ENCODE peak calls at places on chromosome 2, in five cellular contexts. I is GM23248, D is GM23338, N is OCI-LY7, B is HCT116. P is an unnamed sample. For H4K20me1, the result is how much of the 10 kb centered on the place peaks cover.

GRCh38 chr2:188292446-188293239 is 969 bp downstream of the GULP1 start:
- DNase-seq in I (peak), N (no peak), D (peak), B (peak), P (peak)

GRCh38 chr2:102736607-102737409 is 25.0 kb upstream of the TMEM182 start:
- DNase-seq in B (peak), I (peak), D (peak), N (peak), P (peak)

GRCh38 chr2:169946092-169946491 is 118.8 kb downstream of the UBR3 start:
- DNase-seq in B (no peak), N (no peak), I (no peak), D (no peak), P (no peak)

GRCh38 chr2:39937621-39938020 is 158.6 kb upstream of the THUMPD2 start:
- DNase-seq in I (no peak), N (no peak), D (no peak), B (no peak), P (no peak)

GRCh38 chr2:263774-264492 is at the start of gene SH3YL1:
- DNase-seq in B (peak), N (no peak), D (peak), I (peak), P (peak)

GRCh38 chr2:47771211-47771610 is 11.7 kb upstream of the MSH6 start:
- DNase-seq in N (peak), D (no peak), I (peak), B (peak), P (no peak)

GRCh38 chr2:96538487-96539214 is 2.1 kb downstream of the ARID5A start:
- DNase-seq in B (no peak), I (peak), D (peak), N (no peak), P (peak)

GRCh38 chr2:199985625-199986207 is 30.3 kb downstream of the MAIP1 start:
- DNase-seq in N (peak), I (peak), D (peak), B (peak), P (peak)

GRCh38 chr2:176931588-176932563 is 280.7 kb upstream of the HNRNPA3 start:
- DNase-seq in D (no peak), B (peak), N (no peak), I (peak), P (no peak)

GRCh38 chr2:163401481-163401880 is 334.3 kb downstream of the FIGN start:
- DNase-seq in B (no peak), I (peak), N (no peak), D (no peak), P (no peak)

GRCh38 chr2:118223487-118224136 is 135.3 kb downstream of the INSIG2 start:
- DNase-seq in B (no peak), N (peak), I (peak), D (peak), P (peak)

GRCh38 chr2:233837694-233838229 is 16.6 kb downstream of the HJURP start:
- DNase-seq in I (no peak), N (no peak), D (no peak), B (no peak), P (no peak)

GRCh38 chr2:239394346-239394945 is 6.4 kb downstream of the HDAC4 start:
- DNase-seq in B (no peak), D (no peak), I (no peak), N (no peak), P (no peak)

GRCh38 chr2:239936838-239937581 is 88.1 kb downstream of the NDUFA10 start:
- DNase-seq in B (no peak), N (no peak), D (no peak), I (no peak), P (no peak)

GRCh38 chr2:12006841-12007240 is 260.4 kb downstream of the LPIN1 start:
- DNase-seq in B (no peak), N (no peak), D (peak), I (no peak), P (peak)

GRCh38 chr2:138601438-138602165 is 100.0 kb downstream of the SPOPL start:
- DNase-seq in D (no peak), I (no peak), N (no peak), B (no peak), P (no peak)

GRCh38 chr2:157176602-157177001 is 80.9 kb upstream of the GALNT5 start:
- DNase-seq in B (no peak), I (no peak), N (no peak), D (no peak), P (no peak)

GRCh38 chr2:147450661-147451060 is 394.2 kb upstream of the ACVR2A start:
- DNase-seq in I (no peak), B (no peak), D (peak), N (no peak), P (peak)

GRCh38 chr2:192035731-192036442 is 158.8 kb downstream of the TMEFF2 start:
- DNase-seq in B (no peak), I (peak), N (no peak), D (no peak), P (no peak)

GRCh38 chr2:182058056-182058455 is 72.4 kb downstream of the PPP1R1C start:
- DNase-seq in I (no peak), D (no peak), N (no peak), B (no peak), P (no peak)

GRCh38 chr2:207506426-207506825 is 23.3 kb upstream of the CREB1 start:
- DNase-seq in D (no peak), I (no peak), B (no peak), N (no peak), P (no peak)

GRCh38 chr2:120466704-120467054 is 120.7 kb downstream of the INHBB start:
- DNase-seq in B (no peak), N (no peak), I (peak), D (no peak), P (no peak)

GRCh38 chr2:109028280-109028679 is 39.3 kb upstream of the EDAR start:
- DNase-seq in N (no peak), D (no peak), B (no peak), I (no peak), P (no peak)

GRCh38 chr2:232367591-232368233 is 10.8 kb upstream of the ALPP start:
- DNase-seq in I (no peak), N (no peak), D (peak), B (no peak), P (peak)

GRCh38 chr2:32937602-32938450 is 8.9 kb upstream of the LTBP1 start:
- DNase-seq in D (peak), B (peak), N (no peak), I (peak), P (peak)

GRCh38 chr2:181239400-181239799 is 217.8 kb upstream of the ITGA4 start:
- DNase-seq in N (peak), I (no peak), D (peak), B (peak), P (peak)

GRCh38 chr2:18299423-18300212 is 260.8 kb downstream of the RDH14 start:
- DNase-seq in B (no peak), I (peak), D (peak), N (no peak), P (no peak)

GRCh38 chr2:218658671-218659257 is 659 bp downstream of the ZNF142 start:
- DNase-seq in I (peak), N (peak), B (peak), D (peak), P (peak)

GRCh38 chr2:205077159-205077558 is 531.9 kb downstream of the PARD3B start:
- DNase-seq in B (no peak), N (no peak), I (no peak), D (no peak), P (no peak)

GRCh38 chr2:8241317-8241716 is 440.5 kb upstream of the ID2 start:
- DNase-seq in D (no peak), I (no peak), N (no peak), B (no peak), P (no peak)

GRCh38 chr2:2775018-2775417 is 443.9 kb upstream of the MYT1L start:
- DNase-seq in I (no peak), D (no peak), N (no peak), B (no peak), P (no peak)

GRCh38 chr2:15275341-15275740 is 285.8 kb downstream of the NBAS start:
- DNase-seq in D (no peak), I (no peak), N (no peak), B (no peak), P (no peak)

GRCh38 chr2:85765081-85765731 is 11.4 kb downstream of the ATOH8 start:
- DNase-seq in B (no peak), D (peak), N (no peak), I (peak), P (peak)

GRCh38 chr2:201907128-201907886 is 101.0 kb downstream of the CDK15 start:
- DNase-seq in I (no peak), D (no peak), N (no peak), B (no peak), P (no peak)

GRCh38 chr2:232333361-232334135 is 45.0 kb upstream of the ALPP start:
- DNase-seq in B (no peak), D (peak), N (peak), I (no peak), P (peak)

GRCh38 chr2:236644067-236644466 is 74.4 kb downstream of the ACKR3 start:
- DNase-seq in D (no peak), B (no peak), I (no peak), N (no peak), P (no peak)

GRCh38 chr2:111708478-111708877 is 175.5 kb downstream of the ANAPC1 start:
- DNase-seq in N (no peak), D (no peak), B (no peak), I (no peak), P (no peak)

GRCh38 chr2:153543639-153544071 is 65.1 kb upstream of the RPRM start:
- DNase-seq in N (no peak), I (no peak), B (no peak), D (peak), P (peak)

GRCh38 chr2:17879913-17880274 is 1.4 kb downstream of the KCNS3 start:
- DNase-seq in B (no peak), N (no peak), I (no peak), D (no peak), P (no peak)

GRCh38 chr2:217573565-217573964 is 429.2 kb downstream of the TNS1 start:
- DNase-seq in I (peak), B (no peak), N (no peak), D (no peak), P (no peak)

GRCh38 chr2:42236911-42237310 is 67.8 kb downstream of the EML4 start:
- DNase-seq in N (no peak), D (no peak), I (no peak), B (no peak), P (no peak)
- H4K20me1 ChIP-seq in N (under half), D (under half), I (under half), B (under half), P (half or more)

GRCh38 chr2:151484100-151484499 is 74.4 kb downstream of the RIF1 start:
- DNase-seq in I (no peak), D (no peak), B (no peak), N (no peak), P (no peak)

GRCh38 chr2:151483546-151483945 is 73.8 kb downstream of the RIF1 start:
- DNase-seq in N (no peak), D (no peak), I (no peak), B (no peak), P (no peak)

GRCh38 chr2:151482310-151482709 is 72.6 kb downstream of the RIF1 start:
- DNase-seq in D (no peak), N (no peak), B (no peak), I (no peak), P (no peak)

GRCh38 chr2:151478011-151478410 is 68.3 kb downstream of the RIF1 start:
- DNase-seq in I (peak), B (no peak), D (no peak), N (no peak), P (no peak)

GRCh38 chr2:151481744-151482143 is 72.0 kb downstream of the RIF1 start:
- DNase-seq in D (no peak), I (no peak), B (no peak), N (no peak), P (no peak)
- TF ChIP-seq EZH2phosphoT487 in D (no peak), I (no peak), B (no peak), N (no peak), P (no peak)

GRCh38 chr2:101140237-101140636 is 10.9 kb downstream of the TBC1D8 start:
- DNase-seq in I (no peak), D (no peak), B (no peak), N (no peak), P (no peak)
- H4K20me1 ChIP-seq in I (under half), D (under half), B (under half), N (under half), P (under half)

GRCh38 chr2:45460825-45461224 is 150.2 kb downstream of the SRBD1 start:
- DNase-seq in D (no peak), I (no peak), N (no peak), B (no peak), P (no peak)

GRCh38 chr2:45459860-45460259 is 151.2 kb downstream of the SRBD1 start:
- DNase-seq in N (no peak), I (no peak), B (no peak), D (no peak), P (no peak)

GRCh38 chr2:45457211-45457945 is 153.7 kb downstream of the SRBD1 start:
- DNase-seq in N (peak), I (no peak), B (no peak), D (no peak), P (no peak)

DNA sequence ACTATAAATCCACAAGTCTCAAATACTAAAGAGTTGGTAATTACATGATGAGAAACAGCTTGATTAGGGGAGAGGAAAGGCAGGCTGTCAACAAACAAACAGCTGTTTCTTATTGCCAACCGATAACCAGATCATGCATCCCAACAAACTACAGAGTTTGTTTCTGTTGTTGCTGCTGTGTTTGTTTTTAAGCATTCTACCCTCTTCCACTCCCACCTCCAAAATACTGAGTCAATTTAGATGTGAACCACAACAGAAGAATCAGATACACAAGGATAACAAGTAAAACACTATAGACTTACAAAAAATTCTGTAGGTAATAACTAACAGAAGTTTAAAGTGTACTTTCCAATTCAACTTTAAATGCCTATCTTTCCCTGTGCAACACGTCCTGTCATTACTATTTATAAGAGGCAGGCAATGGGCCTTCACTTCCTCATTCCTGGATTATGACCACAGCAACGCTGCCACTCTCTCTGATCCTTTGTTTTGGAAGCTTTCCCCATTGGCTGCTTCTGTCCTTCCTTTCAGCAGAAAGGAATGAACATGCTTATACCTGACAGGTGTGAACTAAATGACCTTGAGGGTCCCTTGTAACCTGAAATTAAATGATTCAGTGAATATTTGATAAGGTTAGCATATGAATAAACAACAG is 152.0 kb downstream of the SRBD1 start:
- DNase-seq in N (peak), D (peak), I (peak), B (peak), P (no peak)
- TF ChIP-seq EZH2phosphoT487 in N (no peak), D (no peak), I (no peak), B (no peak), P (no peak)

DNA sequence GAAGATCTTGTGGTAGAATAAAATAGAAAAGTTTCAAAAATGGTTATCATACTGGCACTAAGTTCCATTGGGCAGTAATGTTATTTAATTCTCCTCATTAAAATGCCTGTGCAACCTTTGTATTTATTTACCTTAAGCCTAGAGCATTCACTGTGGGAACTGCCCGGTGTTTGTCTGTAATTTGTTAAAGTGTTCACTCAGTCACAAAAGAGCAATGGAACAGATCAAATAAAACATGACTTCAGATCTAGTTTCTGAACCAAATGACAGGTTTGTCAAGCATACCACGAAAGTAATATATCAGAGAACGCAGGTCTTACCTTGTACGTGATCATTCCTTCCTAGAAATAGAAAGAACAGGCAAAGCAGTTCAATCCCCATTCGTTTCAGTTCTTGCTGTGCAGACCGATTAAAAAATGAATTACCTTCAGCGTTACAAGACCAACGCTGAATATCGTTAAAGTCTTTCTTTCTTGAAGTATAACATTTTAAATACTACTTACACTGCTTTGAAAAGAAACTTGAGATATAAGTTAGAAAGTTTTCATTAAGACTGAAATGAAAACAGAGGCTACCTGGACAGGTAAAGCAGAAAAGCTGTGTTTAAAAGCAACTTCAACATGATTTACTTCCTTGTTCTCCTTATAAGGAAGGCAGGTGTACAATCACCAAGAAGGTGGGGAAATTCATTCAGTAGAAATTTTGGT is at the start of gene ITGB6:
- DNase-seq in N (no peak), D (no peak), B (no peak), I (no peak), P (no peak)
- H4K20me1 ChIP-seq in N (under half), D (under half), B (under half), I (under half), P (under half)

DNA sequence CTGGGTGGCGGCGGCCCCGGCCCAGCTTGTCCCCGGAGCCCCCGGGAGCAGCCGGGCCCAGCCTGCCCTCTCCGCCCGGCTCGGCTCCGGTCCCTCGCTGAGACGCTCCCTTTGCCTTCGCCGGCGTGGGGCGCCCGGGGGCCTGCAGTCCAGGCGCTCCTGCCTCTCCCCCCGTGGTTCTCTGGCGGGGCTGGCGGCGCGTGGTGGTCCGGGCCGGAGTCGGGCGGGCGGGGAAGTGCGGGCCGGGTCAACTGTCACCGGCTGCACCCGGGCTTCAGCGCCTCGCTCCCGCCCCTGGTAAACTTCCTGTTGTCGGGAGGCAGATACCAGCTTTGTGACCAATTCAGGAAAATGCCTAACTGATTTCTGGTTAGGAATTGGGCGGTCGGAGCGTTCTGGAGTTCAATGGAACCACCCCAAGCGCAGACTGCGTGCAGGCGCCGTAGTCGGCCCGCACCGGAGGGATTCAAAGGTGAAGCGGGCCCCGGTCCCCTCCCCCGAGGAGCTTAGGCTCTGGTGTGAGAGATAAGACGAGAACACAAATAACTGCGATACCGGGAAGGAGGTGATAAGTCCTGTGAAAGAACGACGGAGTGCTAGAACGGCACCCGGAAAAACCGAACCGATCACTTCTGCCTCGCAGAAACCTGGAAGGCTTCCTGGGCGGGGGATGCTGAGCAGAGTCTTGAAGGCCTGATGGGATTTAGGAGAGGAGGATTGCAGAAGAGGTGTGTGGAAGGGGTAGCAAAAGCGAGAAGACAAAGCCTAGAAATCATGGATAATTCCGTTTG is 884 bp downstream of the CAB39 start:
- DNase-seq in I (peak), B (no peak), D (peak), N (peak), P (peak)
- TF ChIP-seq EZH2phosphoT487 in I (no peak), B (no peak), D (no peak), N (no peak), P (peak)

GRCh38 chr2:60544059-60544458 is 9.4 kb downstream of the BCL11A start:
- DNase-seq in I (no peak), N (no peak), D (peak), B (no peak), P (no peak)
- H4K20me1 ChIP-seq in I (under half), N (half or more), D (under half), B (under half), P (under half)